ENCODE peak calls at places on chromosome 11, in five cellular contexts. A, F, C, D and O are unnamed samples.

GRCh38 chr11:110374921-110375320 is 54.8 kb upstream of the FDX1 start:
- DNase-seq in A (no peak), F (no peak), C (no peak), D (no peak), O (no peak)

GRCh38 chr11:115362997-115363396 is 141.2 kb downstream of the CADM1 start:
- DNase-seq in A (no peak), F (no peak), C (no peak), D (no peak), O (peak; percentile 83)

GRCh38 chr11:93532285-93532789 is 10.9 kb downstream of the SMCO4 start:
- DNase-seq in A (no peak), F (peak; percentile 47), C (no peak), D (no peak), O (no peak)

GRCh38 chr11:128365044-128365443 is 222.3 kb downstream of the ETS1 start:
- DNase-seq in A (no peak), F (peak; percentile 82), C (no peak), D (no peak), O (no peak)

GRCh38 chr11:134866215-134866614 is 454.2 kb upstream of the B3GAT1 start:
- DNase-seq in A (no peak), F (no peak), C (no peak), D (no peak), O (no peak)

GRCh38 chr11:104967493-104968364 is 645 bp downstream of the CASP4 start:
- DNase-seq in A (no peak), F (peak; percentile 28), C (no peak), D (peak; percentile 1), O (no peak)

GRCh38 chr11:124199702-124200101 is 16.6 kb downstream of the OR10D3 start:
- DNase-seq in A (no peak), F (no peak), C (no peak), D (no peak), O (no peak)

GRCh38 chr11:128482092-128482491 is 105.3 kb downstream of the ETS1 start:
- DNase-seq in A (no peak), F (no peak), C (no peak), D (no peak), O (no peak)

GRCh38 chr11:12045914-12046635 is 37.6 kb upstream of the DKK3 start:
- DNase-seq in A (no peak), F (peak; percentile 36), C (no peak), D (no peak), O (no peak)

GRCh38 chr11:94938399-94939055 is 34.8 kb downstream of the CWC15 start:
- DNase-seq in A (no peak), F (peak; percentile 99), C (no peak), D (peak; percentile 86), O (peak; percentile 54)

GRCh38 chr11:109401532-109401931 is 20.5 kb upstream of the C11orf87 start:
- DNase-seq in A (no peak), F (peak; percentile 16), C (no peak), D (peak; percentile 28), O (no peak)

GRCh38 chr11:64000026-64000739 is 13.9 kb downstream of the OTUB1 start:
- DNase-seq in A (peak; percentile 99), F (peak; percentile 72), C (no peak), D (no peak), O (peak; percentile 73)

GRCh38 chr11:13310443-13310842 is 32.9 kb downstream of the BMAL1 start:
- DNase-seq in A (no peak), F (no peak), C (no peak), D (no peak), O (no peak)

GRCh38 chr11:91947215-91947614 is 277.4 kb upstream of the FAT3 start:
- DNase-seq in A (no peak), F (peak; percentile 94), C (no peak), D (peak; percentile 76), O (no peak)